ENCODE peak calls at places on chromosomes 13 and 19, in seven cellular contexts. B is aorta, N is psoas muscle, L is gastrocnemius medialis, X is HCT116, T is upper lobe of right lung, O is right lobe of liver. K is an unnamed sample. For H3K27me3, the result is how much of the 10 kb centered on the place peaks cover.

GRCh38 chr19:850221-850978 is 1.7 kb upstream of the ELANE start:
- ATAC-seq in B (peak), N (peak), L (peak), X (peak), T (peak), O (peak), K (peak)

GRCh38 chr19:27759896-27760295 is 1453.1 kb downstream of the UQCRFS1 start:
- ATAC-seq in B (no peak), N (peak), L (no peak), X (no peak), T (no peak), O (no peak), K (no peak)

GRCh38 chr19:11105014-11105636 is 15.9 kb downstream of the LDLR start:
- ATAC-seq in B (no peak), N (no peak), L (no peak), X (peak), T (peak), O (peak), K (no peak)

GRCh38 chr13:41407380-41407779 is 50.0 kb upstream of the RGCC start:
- ATAC-seq in B (no peak), N (no peak), L (no peak), X (no peak), T (no peak), O (no peak), K (no peak)

GRCh38 chr19:33393286-33394005 is 19.9 kb downstream of the CEBPG start:
- ATAC-seq in B (no peak), N (no peak), L (no peak), X (no peak), T (no peak), O (peak), K (no peak)

GRCh38 chr13:33119886-33120543 is 103.8 kb downstream of the KL start:
- ATAC-seq in B (no peak), N (no peak), L (no peak), X (peak), T (no peak), O (no peak), K (no peak)

GRCh38 chr19:16303755-16304154 is 20.9 kb upstream of the KLF2 start:
- ATAC-seq in B (peak), N (no peak), L (no peak), X (no peak), T (no peak), O (peak), K (peak)

GRCh38 chr19:31770220-31770619 is 421.0 kb upstream of the TSHZ3 start:
- ATAC-seq in B (no peak), N (no peak), L (no peak), X (no peak), T (peak), O (no peak), K (no peak)

GRCh38 chr19:55454787-55455243 is 6.6 kb downstream of the ISOC2 start:
- ATAC-seq in B (no peak), N (no peak), L (no peak), X (peak), T (peak), O (peak), K (no peak)

GRCh38 chr13:24107955-24108614 is 52.4 kb upstream of the SPATA13 start:
- ATAC-seq in B (no peak), N (no peak), L (no peak), X (peak), T (no peak), O (no peak), K (no peak)

GRCh38 chr13:110280231-110280813 is 26.6 kb downstream of the COL4A1 start:
- ATAC-seq in B (no peak), N (no peak), L (no peak), X (no peak), T (no peak), O (no peak), K (no peak)

GRCh38 chr13:113853518-113854237 is 10.2 kb downstream of the GAS6 start:
- ATAC-seq in B (peak), N (no peak), L (no peak), X (no peak), T (no peak), O (peak), K (no peak)

GRCh38 chr13:106416645-106417044 is 118.8 kb downstream of the EFNB2 start:
- ATAC-seq in B (no peak), N (no peak), L (no peak), X (peak), T (no peak), O (no peak), K (no peak)

GRCh38 chr19:6777434-6777833 is 4.9 kb downstream of the VAV1 start:
- ATAC-seq in B (no peak), N (no peak), L (no peak), X (no peak), T (no peak), O (no peak), K (no peak)

GRCh38 chr13:49690990-49691886 is at the start of gene EBPL:
- ATAC-seq in B (peak), N (peak), L (peak), X (peak), T (peak), O (peak), K (peak)

GRCh38 chr19:39970424-39970673 is 616 bp upstream of the PSMC4 start:
- ATAC-seq in B (no peak), N (peak), L (peak), X (no peak), T (no peak), O (peak), K (no peak)

GRCh38 chr19:32744555-32745325 is 25.2 kb downstream of the TDRD12 start:
- ATAC-seq in B (no peak), N (no peak), L (no peak), X (no peak), T (peak), O (no peak), K (no peak)

GRCh38 chr19:35671818-35672217 is 5.5 kb downstream of the UPK1A start:
- ATAC-seq in B (no peak), N (no peak), L (no peak), X (no peak), T (no peak), O (peak), K (no peak)

GRCh38 chr13:76884167-76884566 is 2.0 kb downstream of the KCTD12 start:
- ATAC-seq in B (no peak), N (no peak), L (no peak), X (no peak), T (peak), O (no peak), K (no peak)

GRCh38 chr13:102233566-102234208 is 168.2 kb downstream of the FGF14 start:
- ATAC-seq in B (no peak), N (no peak), L (no peak), X (no peak), T (no peak), O (peak), K (no peak)

GRCh38 chr19:49700563-49700962 is 9.6 kb downstream of the CPT1C start:
- ATAC-seq in B (peak), N (no peak), L (no peak), X (peak), T (peak), O (no peak), K (no peak)

GRCh38 chr19:13493516-13494310 is 12.6 kb downstream of the CACNA1A start:
- ATAC-seq in B (no peak), N (no peak), L (no peak), X (no peak), T (no peak), O (no peak), K (no peak)

GRCh38 chr19:13502231-13502630 is 4.0 kb downstream of the CACNA1A start:
- ATAC-seq in B (no peak), N (no peak), L (no peak), X (no peak), T (no peak), O (no peak), K (no peak)

GRCh38 chr19:13503570-13504235 is 2.6 kb downstream of the CACNA1A start:
- ATAC-seq in B (no peak), N (no peak), L (no peak), X (no peak), T (no peak), O (no peak), K (no peak)

GRCh38 chr19:13505164-13505695 is 1.0 kb downstream of the CACNA1A start:
- ATAC-seq in B (no peak), N (no peak), L (no peak), X (no peak), T (no peak), O (no peak), K (no peak)

DNA sequence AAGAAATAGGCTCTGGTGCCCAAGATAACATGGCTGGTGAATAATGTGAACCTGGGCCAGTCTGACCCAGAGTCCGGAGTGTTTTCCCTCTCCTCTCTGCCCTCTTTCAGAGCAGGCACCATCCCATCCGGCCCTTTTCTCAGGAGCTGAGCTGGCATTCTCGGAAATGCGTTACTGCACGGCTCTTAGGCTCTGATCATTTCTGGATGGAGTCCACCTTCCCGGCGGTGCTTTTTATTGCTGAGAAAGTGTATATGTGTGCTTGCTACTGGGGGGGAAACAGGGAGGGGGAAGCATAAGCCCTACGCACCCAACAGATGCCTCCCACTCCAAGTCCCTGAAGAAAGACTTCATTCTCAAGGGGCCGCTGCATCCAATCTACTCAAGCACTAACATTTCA is 6.6 kb downstream of the CACNA1A start:
- ATAC-seq in B (no peak), N (no peak), L (no peak), X (no peak), T (no peak), O (no peak), K (no peak)
- H3K27me3 ChIP-seq in B (under half), N (under half), L (under half), X (half or more), T (under half), O (under half), K (half or more)

GRCh38 chr13:52950436-52950960 is 78.1 kb upstream of the OLFM4 start:
- ATAC-seq in B (no peak), N (no peak), L (no peak), X (no peak), T (no peak), O (no peak), K (peak)
- H3K27me3 ChIP-seq in B (under half), N (under half), L (under half), X (under half), T (under half), O (under half), K (under half)

DNA sequence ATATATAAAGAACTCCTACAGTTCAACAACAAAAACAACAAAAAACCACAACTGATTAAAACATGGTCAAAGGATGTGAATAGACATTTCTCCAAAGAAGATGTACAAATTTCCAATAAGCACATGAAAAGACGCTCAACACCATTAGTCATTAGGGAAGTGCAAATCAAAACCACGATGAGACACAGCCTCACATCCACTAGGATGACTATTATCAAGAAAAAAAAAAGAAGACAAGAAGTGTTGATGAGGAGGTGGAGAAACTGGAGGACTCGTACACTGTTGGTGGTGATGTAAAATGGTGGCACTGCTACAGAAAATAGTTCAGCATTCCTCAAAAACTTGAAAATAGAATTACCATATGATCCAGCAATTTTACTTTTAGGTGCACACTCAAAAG is 61.0 kb upstream of the SOX1 start:
- ATAC-seq in B (no peak), N (no peak), L (no peak), X (no peak), T (no peak), O (no peak), K (no peak)
- H3K27me3 ChIP-seq in B (under half), N (under half), L (under half), X (under half), T (under half), O (under half), K (under half)

DNA sequence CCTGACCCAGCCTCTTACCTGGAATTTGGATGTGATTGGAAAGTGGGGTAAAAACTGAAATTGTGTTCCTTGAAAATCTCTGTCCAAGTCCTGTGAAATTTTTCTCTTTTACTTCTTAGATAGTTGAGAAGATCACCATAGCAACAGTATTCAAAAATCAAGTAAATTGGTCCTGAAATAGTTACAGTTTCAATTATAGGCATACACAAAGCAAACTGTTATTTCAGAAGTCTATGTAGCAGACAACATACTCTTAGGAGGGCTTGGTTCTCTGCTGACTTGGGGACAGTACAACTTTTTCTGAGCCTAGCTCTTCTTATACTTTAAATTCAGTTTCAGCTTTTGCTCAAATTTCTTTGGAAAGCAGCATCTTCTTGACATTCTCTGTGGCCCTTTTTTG is 38.6 kb upstream of the URAD start:
- ATAC-seq in B (no peak), N (no peak), L (no peak), X (no peak), T (no peak), O (no peak), K (no peak)
- H3K27me3 ChIP-seq in B (under half), N (under half), L (under half), X (under half), T (under half), O (under half), K (under half)

GRCh38 chr19:4600893-4601292 is 38.4 kb upstream of the TNFAIP8L1 start:
- ATAC-seq in B (no peak), N (no peak), L (no peak), X (no peak), T (no peak), O (no peak), K (no peak)
- H3K27me3 ChIP-seq in B (under half), N (under half), L (under half), X (under half), T (half or more), O (under half), K (half or more)

K was measured in gastroesophageal sphincter.